ENCODE peak calls at places on chromosomes 3 and 15, in six cellular contexts. R is breast epithelium, A is AML-193, T is ovary, B is hypothalamus, W is midbrain. U is an unnamed sample.

GRCh38 chr15:48858401-48858800 is 19.5 kb upstream of the EID1 start:
- DNase-seq in R (no peak), A (no peak), T (no peak), B (no peak), W (no peak), U (peak; percentile 60)

GRCh38 chr3:16319307-16319706 is 54.3 kb downstream of the OXNAD1 start:
- DNase-seq in R (no peak), A (peak; percentile 48), T (no peak), B (no peak), W (no peak), U (peak; percentile 48)

GRCh38 chr3:195100903-195101591 is 169.9 kb downstream of the XXYLT1 start:
- DNase-seq in R (no peak), A (peak; percentile 97), T (no peak), B (no peak), W (no peak), U (peak; percentile 28)

GRCh38 chr15:72492733-72493132 is 18.6 kb downstream of the ARIH1 start:
- DNase-seq in R (no peak), A (peak; percentile 10), T (no peak), B (no peak), W (no peak), U (no peak)

GRCh38 chr15:52408823-52409222 is 113.2 kb upstream of the MYO5C start:
- DNase-seq in R (no peak), A (no peak), T (no peak), B (no peak), W (no peak), U (peak; percentile 9)

GRCh38 chr3:46664188-46664970 is 29.1 kb downstream of the ALS2CL start:
- DNase-seq in R (no peak), A (no peak), T (no peak), B (no peak), W (no peak), U (peak; percentile 21)

GRCh38 chr15:55279746-55280351 is 9.8 kb downstream of the RAB27A start:
- DNase-seq in R (no peak), A (peak; percentile 54), T (no peak), B (no peak), W (no peak), U (no peak)

GRCh38 chr3:16216373-16216935 is 42.0 kb downstream of the GALNT15 start:
- DNase-seq in R (no peak), A (no peak), T (no peak), B (no peak), W (no peak), U (peak; percentile 33)

GRCh38 chr3:194608981-194609380 is 24.2 kb downstream of the TMEM44 start:
- DNase-seq in R (no peak), A (no peak), T (no peak), B (no peak), W (no peak), U (no peak)

GRCh38 chr3:31968391-31968926 is 12.6 kb downstream of the OSBPL10 start:
- DNase-seq in R (no peak), A (no peak), T (no peak), B (no peak), W (no peak), U (no peak)

GRCh38 chr15:65085990-65086679 is 9.6 kb downstream of the KBTBD13 start:
- DNase-seq in R (no peak), A (no peak), T (no peak), B (no peak), W (no peak), U (peak; percentile 61)

GRCh38 chr3:12954891-12955650 is 113.7 kb upstream of the RPL32 start:
- DNase-seq in R (peak; percentile 72), A (no peak), T (peak; percentile 49), B (peak; percentile 60), W (peak; percentile 78), U (peak; percentile 84)

GRCh38 chr15:33048255-33048654 is 146.3 kb downstream of the FMN1 start:
- DNase-seq in R (no peak), A (no peak), T (no peak), B (no peak), W (no peak), U (peak; percentile 37)

GRCh38 chr3:128613083-128613829 is 37.4 kb downstream of the RPN1 start:
- DNase-seq in R (no peak), A (no peak), T (no peak), B (no peak), W (no peak), U (no peak)

U was measured in NCI-H69.